ENCODE peak calls at places on chromosomes 4 and X, in seven cellular contexts. Y is SW480; F is Peyer's patch; S is MCF 10A; K is activated CD8-positive, alpha-beta memory T cell treated with anti-CD3 and anti-CD28 coated beads for 4 hours; O is CD4-positive, CD25-positive, alpha-beta regulatory T cell; B is amygdala. G is an unnamed sample.

GRCh38 chr4:42234817-42235216 is 82.4 kb upstream of the BEND4 start:
- DNase-seq in Y (no peak), F (no peak), S (no peak), K (no peak), O (no peak), B (no peak), G (no peak)

GRCh38 chr4:792729-793108 is 33.2 kb downstream of the CPLX1 start:
- DNase-seq in Y (no peak), F (no peak), S (no peak), K (no peak), O (no peak), B (no peak), G (no peak)

GRCh38 chr4:128287159-128287870 is at the start of gene PGRMC2:
- DNase-seq in Y (peak; percentile 22), F (no peak), S (no peak), K (no peak), O (no peak), B (peak; percentile 72), G (no peak)

GRCh38 chr4:109233585-109233984 is 68.9 kb downstream of the COL25A1 start:
- DNase-seq in Y (peak; percentile 1), F (no peak), S (peak; percentile 11), K (no peak), O (no peak), B (no peak), G (no peak)

GRCh38 chr4:30770049-30770549 is 49.9 kb downstream of the PCDH7 start:
- DNase-seq in Y (no peak), F (no peak), S (peak; percentile 84), K (no peak), O (no peak), B (no peak), G (no peak)

GRCh38 chrX:41122664-41123257 is 37.5 kb downstream of the USP9X start:
- DNase-seq in Y (no peak), F (no peak), S (no peak), K (no peak), O (no peak), B (no peak), G (no peak)

GRCh38 chr4:61714387-61714890 is 514.3 kb downstream of the ADGRL3 start:
- DNase-seq in Y (no peak), F (no peak), S (no peak), K (no peak), O (no peak), B (no peak), G (no peak)

GRCh38 chr4:57442834-57443291 is 332.7 kb upstream of the IGFBP7 start:
- DNase-seq in Y (peak; percentile 25), F (no peak), S (peak; percentile 70), K (no peak), O (no peak), B (no peak), G (no peak)

GRCh38 chr4:153249199-153250154 is 45.2 kb downstream of the TRIM2 start:
- DNase-seq in Y (peak; percentile 72), F (peak; percentile 84), S (peak; percentile 57), K (peak; percentile 70), O (peak; percentile 80), B (no peak), G (peak; percentile 64)

GRCh38 chr4:100880012-100880411 is 362.2 kb upstream of the EMCN start:
- DNase-seq in Y (no peak), F (no peak), S (no peak), K (no peak), O (no peak), B (no peak), G (no peak)

GRCh38 chr4:2330119-2331042 is 68.5 kb upstream of the MXD4 start:
- DNase-seq in Y (peak; percentile 84), F (no peak), S (peak; percentile 89), K (no peak), O (no peak), B (no peak), G (no peak)

GRCh38 chrX:9525511-9526248 is 60.8 kb downstream of the TBL1X start:
- DNase-seq in Y (no peak), F (no peak), S (no peak), K (no peak), O (no peak), B (no peak), G (no peak)

GRCh38 chr4:113788888-113789287 is 27.4 kb upstream of the CAMK2D start:
- DNase-seq in Y (no peak), F (no peak), S (no peak), K (no peak), O (no peak), B (no peak), G (no peak)

GRCh38 chrX:16320765-16321355 is 153.6 kb downstream of the MAGEB17 start:
- DNase-seq in Y (no peak), F (no peak), S (peak; percentile 6), K (no peak), O (no peak), B (no peak), G (no peak)

GRCh38 chr4:73434311-73434710 is 1.7 kb upstream of the AFP start:
- DNase-seq in Y (peak; percentile 29), F (no peak), S (peak; percentile 24), K (no peak), O (no peak), B (no peak), G (no peak)

GRCh38 chr4:57763070-57763469 is 652.9 kb upstream of the IGFBP7 start:
- DNase-seq in Y (no peak), F (no peak), S (no peak), K (no peak), O (no peak), B (no peak), G (no peak)

GRCh38 chr4:133865606-133866327 is 335.8 kb downstream of the PABPC4L start:
- DNase-seq in Y (no peak), F (no peak), S (peak; percentile 74), K (no peak), O (no peak), B (no peak), G (no peak)

GRCh38 chr4:98394134-98394533 is 132.9 kb downstream of the RAP1GDS1 start:
- DNase-seq in Y (no peak), F (no peak), S (no peak), K (no peak), O (no peak), B (no peak), G (no peak)

GRCh38 chr4:7506572-7506971 is 71.8 kb upstream of the PSAPL1 start:
- DNase-seq in Y (no peak), F (no peak), S (no peak), K (no peak), O (no peak), B (no peak), G (no peak)